ENCODE peak calls at places on chromosomes 16 and 17, in four cellular contexts. A is left lung, I is MM.1S, S is thyroid gland. O is an unnamed sample.

GRCh38 chr17:1783834-1784611 is 22.2 kb downstream of the SERPINF1 start:
- DNase-seq in S (peak), A (peak), I (peak), O (no peak)

GRCh38 chr16:57422026-57422944 is 17.7 kb downstream of the CCL17 start:
- DNase-seq in I (no peak), A (no peak), S (peak), O (no peak)

GRCh38 chr16:56197227-56197992 is 6.1 kb downstream of the GNAO1 start:
- DNase-seq in A (no peak), I (no peak), S (no peak), O (no peak)

GRCh38 chr16:87366288-87366687 is 17.3 kb downstream of the FBXO31 start:
- DNase-seq in I (no peak), A (no peak), S (no peak), O (no peak)

GRCh38 chr16:51147776-51148673 is 3.0 kb downstream of the SALL1 start:
- DNase-seq in I (no peak), A (no peak), S (peak), O (no peak)

GRCh38 chr17:885971-886571 is 93.5 kb downstream of the NXN start:
- DNase-seq in A (no peak), I (no peak), S (no peak), O (no peak)

GRCh38 chr16:18789515-18789849 is 652 bp downstream of the RPS15A start:
- DNase-seq in S (no peak), A (no peak), I (no peak), O (no peak)

GRCh38 chr17:58527949-58528348 is 13.5 kb upstream of the MTMR4 start:
- DNase-seq in A (no peak), S (no peak), I (no peak), O (no peak)

GRCh38 chr17:74202879-74203432 is 522 bp upstream of the RPL38 start:
- DNase-seq in S (no peak), I (no peak), A (no peak), O (no peak)

GRCh38 chr17:64218066-64218465 is 45.0 kb downstream of the TEX2 start:
- DNase-seq in I (peak), S (peak), A (no peak), O (no peak)

GRCh38 chr17:50514936-50515702 is 6.9 kb downstream of the MYCBPAP start:
- DNase-seq in S (peak), A (no peak), I (no peak), O (no peak)

GRCh38 chr16:51508813-51509212 is 357.7 kb upstream of the SALL1 start:
- DNase-seq in A (no peak), S (no peak), I (no peak), O (no peak)

GRCh38 chr16:49809112-49809511 is 46.8 kb downstream of the ZNF423 start:
- DNase-seq in A (no peak), S (no peak), I (no peak), O (no peak)

GRCh38 chr16:88287219-88287618 is 95.5 kb upstream of the ZNF469 start:
- DNase-seq in A (no peak), I (peak), S (peak), O (no peak)

GRCh38 chr17:41992576-41992975 is 24.7 kb downstream of the DNAJC7 start:
- DNase-seq in I (no peak), S (no peak), A (no peak), O (no peak)

GRCh38 chr17:20063665-20064648 is 54.8 kb downstream of the SPECC1 start:
- DNase-seq in I (peak), A (peak), S (peak), O (no peak)

GRCh38 chr16:81940781-81941560 is 70.3 kb downstream of the SDR42E1 start:
- DNase-seq in S (no peak), A (no peak), I (no peak), O (no peak)

GRCh38 chr16:24139282-24139681 is 116.9 kb upstream of the CACNG3 start:
- DNase-seq in I (no peak), A (no peak), S (no peak), O (no peak)

GRCh38 chr17:49821466-49821865 is 26.4 kb downstream of the TAC4 start:
- DNase-seq in A (no peak), I (no peak), S (no peak), O (no peak)

GRCh38 chr16:19744670-19745069 is 26.6 kb downstream of the IQCK start:
- DNase-seq in A (no peak), S (no peak), I (no peak), O (no peak)

GRCh38 chr16:990516-991291 is 9.1 kb downstream of the SOX8 start:
- DNase-seq in A (no peak), I (no peak), S (no peak), O (no peak)

GRCh38 chr16:16146380-16147315 is 76.6 kb downstream of the ABCC6 start:
- DNase-seq in A (no peak), S (peak), I (no peak), O (no peak)

GRCh38 chr17:81309140-81309858 is 14.2 kb upstream of the SLC38A10 start:
- DNase-seq in I (peak), S (peak), A (peak), O (no peak)

GRCh38 chr16:54140057-54140787 is 146.4 kb downstream of the IRX3 start:
- DNase-seq in S (no peak), A (no peak), I (no peak), O (no peak)

GRCh38 chr17:410674-411401 is 58.2 kb upstream of the RPH3AL start:
- DNase-seq in S (no peak), A (no peak), I (no peak), O (peak)

GRCh38 chr16:23374721-23375120 is 72.6 kb downstream of the SCNN1B start:
- DNase-seq in I (no peak), S (peak), A (peak), O (no peak)

GRCh38 chr16:49461517-49461951 is 87.9 kb downstream of the C16orf78 start:
- DNase-seq in A (peak), I (no peak), S (no peak), O (no peak)

GRCh38 chr17:21119247-21119944 is 7.4 kb upstream of the DHRS7B start:
- DNase-seq in S (peak), I (peak), A (peak), O (peak)

GRCh38 chr16:81610144-81610842 is 165.7 kb downstream of the CMIP start:
- DNase-seq in A (peak), S (peak), I (no peak), O (no peak)

DNA sequence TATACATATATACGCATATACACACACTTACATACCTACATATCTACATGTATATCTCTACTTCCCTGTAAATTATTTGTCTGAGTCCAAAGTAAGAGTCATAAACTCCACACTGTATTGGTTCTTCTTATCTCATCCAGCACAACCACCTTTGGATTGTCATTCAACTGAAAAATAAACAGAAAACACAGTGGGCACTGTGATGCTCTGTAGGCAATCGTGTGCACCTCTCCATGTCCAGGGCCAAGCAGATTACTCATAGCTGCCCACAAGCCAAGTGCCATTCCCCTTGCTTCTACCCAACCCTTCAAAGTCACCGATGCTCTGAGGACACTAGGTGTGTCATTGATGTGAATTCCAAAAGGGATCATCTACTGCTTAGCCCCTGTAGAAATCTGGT is 12.9 kb upstream of the TEKT3 start:
- DNase-seq in S (no peak), I (no peak), A (no peak), O (no peak)
- H3K27ac ChIP-seq in S (no peak), I (no peak), A (no peak), O (no peak)

DNA sequence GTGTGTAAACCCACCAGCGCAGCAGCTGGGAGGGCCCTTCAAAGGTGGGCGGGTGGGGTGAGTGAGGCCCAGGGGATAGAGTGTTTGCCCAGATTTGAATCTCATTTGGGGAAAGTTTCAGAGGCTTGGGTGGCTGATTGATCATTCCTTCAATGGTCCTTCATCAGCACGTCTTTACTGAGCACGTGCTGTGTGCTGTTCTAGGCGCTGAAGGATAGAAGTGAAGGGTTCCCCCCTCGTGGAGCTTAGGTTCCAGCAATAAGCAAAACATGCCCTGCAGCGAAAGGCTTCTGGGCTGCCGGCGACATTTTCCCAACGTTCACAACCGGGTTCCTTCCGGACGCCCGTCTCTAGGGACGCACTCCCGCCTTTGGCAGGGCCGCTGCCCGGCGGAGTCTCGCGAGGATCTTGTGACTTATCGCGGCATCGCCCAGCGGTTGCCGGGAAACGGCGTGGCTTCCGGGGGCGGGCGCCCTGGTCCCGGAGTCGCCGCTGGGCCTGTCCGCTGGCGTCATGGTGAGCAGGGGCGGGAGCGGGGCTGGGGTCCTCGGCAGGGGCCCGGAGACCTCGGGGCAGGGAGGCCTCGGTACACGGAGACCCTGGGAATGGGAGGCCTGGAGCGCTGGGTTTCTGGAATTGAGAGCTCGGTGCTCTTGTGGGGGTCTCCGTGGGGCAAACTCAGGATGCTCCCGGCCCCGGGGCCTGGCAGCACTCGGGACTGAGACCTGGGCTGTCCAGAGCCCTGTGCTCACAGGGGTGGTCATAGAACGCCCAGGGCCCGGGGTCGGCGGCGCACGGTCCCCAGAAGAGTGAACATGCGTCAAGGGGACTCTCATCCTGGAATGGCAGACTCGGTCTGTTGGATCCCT is 3.2 kb upstream of the DBNDD1 start:
- DNase-seq in A (peak), S (peak), I (peak), O (peak)
- H3K27ac ChIP-seq in A (peak), S (no peak), I (no peak), O (no peak)

GRCh38 chr16:67933805-67934204 is 2.1 kb upstream of the CTRL start:
- DNase-seq in A (no peak), I (no peak), S (no peak), O (no peak)

GRCh38 chr16:67934306-67935095 is 2.1 kb downstream of the PSMB10 start:
- DNase-seq in A (no peak), I (no peak), S (no peak), O (no peak)

GRCh38 chr16:67935402-67936123 is 1.1 kb downstream of the PSMB10 start:
- DNase-seq in S (peak), A (peak), I (peak), O (peak)

GRCh38 chr16:67936124-67936875 is at the start of gene PSMB10:
- DNase-seq in I (no peak), A (no peak), S (peak), O (peak)

DNA sequence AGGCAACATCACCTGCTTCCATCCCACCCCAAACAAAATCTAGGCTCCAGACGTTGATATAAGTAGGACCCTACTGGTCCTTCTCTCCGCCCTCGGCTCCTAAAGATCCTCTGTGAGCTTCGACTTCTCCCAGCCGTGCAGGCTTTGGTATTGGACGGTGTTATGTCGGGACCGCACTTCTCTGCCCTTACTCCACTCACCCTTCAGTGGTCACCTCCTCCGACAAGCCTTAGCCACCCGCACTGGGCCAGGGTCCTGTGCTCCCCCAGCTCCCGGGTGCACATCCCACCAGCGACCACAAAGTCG is 1.6 kb downstream of the PSMB10 start:
- DNase-seq in S (no peak), A (no peak), I (no peak), O (no peak)
- H3K27ac ChIP-seq in S (peak), A (peak), I (no peak), O (peak)

GRCh38 chr17:9071921-9072503 is 50.7 kb downstream of the NTN1 start:
- DNase-seq in S (no peak), A (no peak), I (no peak), O (no peak)
- H3K27ac ChIP-seq in S (no peak), A (peak), I (no peak), O (no peak)

GRCh38 chr17:73072254-73072962 is 20.1 kb downstream of the SLC39A11 start:
- DNase-seq in A (no peak), I (no peak), S (no peak), O (no peak)

GRCh38 chr17:73068322-73069153 is 23.9 kb downstream of the SLC39A11 start:
- DNase-seq in S (peak), A (no peak), I (no peak), O (no peak)

GRCh38 chr17:73069846-73070245 is 22.6 kb downstream of the SLC39A11 start:
- DNase-seq in A (no peak), S (no peak), I (no peak), O (no peak)

GRCh38 chr17:73069164-73069774 is 23.2 kb downstream of the SLC39A11 start:
- DNase-seq in I (no peak), S (no peak), A (no peak), O (no peak)

GRCh38 chr17:73071387-73071999 is 21.0 kb downstream of the SLC39A11 start:
- DNase-seq in I (no peak), S (no peak), A (no peak), O (no peak)
- H3K27ac ChIP-seq in I (no peak), S (no peak), A (peak), O (no peak)

DNA sequence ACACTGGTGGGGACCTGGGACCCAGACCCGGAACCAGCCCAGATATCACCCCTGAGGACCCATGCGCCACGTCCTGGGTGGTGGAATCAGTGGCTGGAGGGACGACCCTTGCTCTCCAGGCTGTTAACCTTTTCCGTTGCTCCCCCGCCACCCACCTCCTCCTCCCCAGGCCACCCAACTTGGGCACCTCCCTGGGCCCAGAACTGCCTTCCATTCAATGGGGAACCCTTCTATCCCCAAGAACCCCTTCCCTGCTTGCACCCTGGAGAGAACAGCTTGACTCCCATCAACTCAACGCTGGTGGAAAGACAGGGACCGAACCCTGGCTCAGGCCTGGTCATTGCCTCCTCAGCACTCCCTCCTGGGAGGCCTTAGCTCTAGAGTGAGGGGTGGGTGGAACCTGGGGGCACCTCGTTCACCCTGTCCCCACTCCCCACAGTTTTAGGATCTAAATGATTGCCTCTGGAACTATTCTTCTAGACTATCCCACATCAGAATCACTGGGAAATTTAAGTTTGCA is 5.7 kb upstream of the IL32 start:
- DNase-seq in I (no peak), S (no peak), A (no peak), O (no peak)
- H3K27ac ChIP-seq in I (no peak), S (peak), A (peak), O (peak)

O was measured in CD4-positive, alpha-beta T cell.